ENCODE peak calls at places on chromosomes 12 and 14, in nine cellular contexts. One of them, this sample, is unnamed.
A peak's percentile ranks its signal among the peaks of the same experiment; 100 is the strongest.

GRCh38 chr14:33165144-33165925 is 226.7 kb downstream of the NPAS3 start:
- DNase-seq in NCI-H69: peak; percentile 76
- DNase-seq in psoas muscle: no peak
- DNase-seq in EL: peak; percentile 47
- DNase-seq in LoVo: no peak
- DNase-seq in AG08395: no peak
- DNase-seq in left lobe of liver: no peak
- DNase-seq in nephron progenitor cell: peak; percentile 9
- DNase-seq in HCT116: no peak
- DNase-seq in this sample: no peak

GRCh38 chr14:73789996-73790581 is 61.5 kb upstream of the PTGR2 start:
- DNase-seq in NCI-H69: peak; percentile 11
- DNase-seq in psoas muscle: peak; percentile 64
- DNase-seq in EL: peak; percentile 96
- DNase-seq in LoVo: no peak
- DNase-seq in AG08395: peak; percentile 94
- DNase-seq in left lobe of liver: no peak
- DNase-seq in nephron progenitor cell: no peak
- DNase-seq in HCT116: no peak
- DNase-seq in this sample: peak; percentile 97

GRCh38 chr12:41548926-41549325 is 360.8 kb downstream of the PDZRN4 start:
- DNase-seq in NCI-H69: no peak
- DNase-seq in psoas muscle: no peak
- DNase-seq in EL: no peak
- DNase-seq in LoVo: no peak
- DNase-seq in AG08395: no peak
- DNase-seq in left lobe of liver: no peak
- DNase-seq in nephron progenitor cell: no peak
- DNase-seq in HCT116: no peak
- DNase-seq in this sample: no peak

GRCh38 chr14:46215801-46216200 is 435.8 kb downstream of the RPL10L start:
- DNase-seq in NCI-H69: no peak
- DNase-seq in psoas muscle: no peak
- DNase-seq in EL: no peak
- DNase-seq in LoVo: no peak
- DNase-seq in AG08395: no peak
- DNase-seq in left lobe of liver: no peak
- DNase-seq in nephron progenitor cell: no peak
- DNase-seq in HCT116: no peak
- DNase-seq in this sample: no peak

GRCh38 chr14:76090611-76091010 is 61.1 kb upstream of the GPATCH2L start:
- DNase-seq in NCI-H69: no peak
- DNase-seq in psoas muscle: no peak
- DNase-seq in EL: no peak
- DNase-seq in LoVo: no peak
- DNase-seq in AG08395: peak; percentile 51
- DNase-seq in left lobe of liver: no peak
- DNase-seq in nephron progenitor cell: no peak
- DNase-seq in HCT116: no peak
- DNase-seq in this sample: no peak

GRCh38 chr12:120887253-120888043 is 16.7 kb downstream of the SPPL3 start:
- DNase-seq in NCI-H69: peak; percentile 10
- DNase-seq in psoas muscle: no peak
- DNase-seq in EL: no peak
- DNase-seq in LoVo: no peak
- DNase-seq in AG08395: no peak
- DNase-seq in left lobe of liver: no peak
- DNase-seq in nephron progenitor cell: no peak
- DNase-seq in HCT116: no peak
- DNase-seq in this sample: no peak

GRCh38 chr12:123024819-123025391 is 44.4 kb downstream of the ARL6IP4 start:
- DNase-seq in NCI-H69: no peak
- DNase-seq in psoas muscle: no peak
- DNase-seq in EL: peak; percentile 29
- DNase-seq in LoVo: no peak
- DNase-seq in AG08395: no peak
- DNase-seq in left lobe of liver: no peak
- DNase-seq in nephron progenitor cell: no peak
- DNase-seq in HCT116: no peak
- DNase-seq in this sample: peak; percentile 49

GRCh38 chr14:102088012-102088792 is 1.4 kb upstream of the HSP90AA1 start:
- DNase-seq in NCI-H69: no peak
- DNase-seq in psoas muscle: peak; percentile 63
- DNase-seq in EL: peak; percentile 39
- DNase-seq in LoVo: no peak
- DNase-seq in AG08395: no peak
- DNase-seq in left lobe of liver: peak; percentile 63
- DNase-seq in nephron progenitor cell: peak; percentile 36
- DNase-seq in HCT116: no peak
- DNase-seq in this sample: no peak

GRCh38 chr14:77043177-77043983 is 14.9 kb upstream of the IRF2BPL start:
- DNase-seq in NCI-H69: no peak
- DNase-seq in psoas muscle: peak; percentile 54
- DNase-seq in EL: peak; percentile 86
- DNase-seq in LoVo: no peak
- DNase-seq in AG08395: peak; percentile 68
- DNase-seq in left lobe of liver: no peak
- DNase-seq in nephron progenitor cell: no peak
- DNase-seq in HCT116: no peak
- DNase-seq in this sample: peak; percentile 92

GRCh38 chr12:55659486-55660385 is 23.0 kb downstream of the OR10P1 start:
- DNase-seq in NCI-H69: peak; percentile 55
- DNase-seq in psoas muscle: no peak
- DNase-seq in EL: peak; percentile 34
- DNase-seq in LoVo: peak; percentile 20
- DNase-seq in AG08395: no peak
- DNase-seq in left lobe of liver: no peak
- DNase-seq in nephron progenitor cell: no peak
- DNase-seq in HCT116: no peak
- DNase-seq in this sample: peak; percentile 53

GRCh38 chr12:27785882-27786570 is 6.0 kb upstream of the MANSC4 start:
- DNase-seq in NCI-H69: peak; percentile 71
- DNase-seq in psoas muscle: no peak
- DNase-seq in EL: peak; percentile 83
- DNase-seq in LoVo: no peak
- DNase-seq in AG08395: no peak
- DNase-seq in left lobe of liver: no peak
- DNase-seq in nephron progenitor cell: no peak
- DNase-seq in HCT116: no peak
- DNase-seq in this sample: peak; percentile 15

GRCh38 chr12:49552014-49552413 is 13.2 kb downstream of the KCNH3 start:
- DNase-seq in NCI-H69: peak; percentile 39
- DNase-seq in psoas muscle: peak; percentile 59
- DNase-seq in EL: no peak
- DNase-seq in LoVo: no peak
- DNase-seq in AG08395: peak; percentile 43
- DNase-seq in left lobe of liver: peak; percentile 88
- DNase-seq in nephron progenitor cell: no peak
- DNase-seq in HCT116: no peak
- DNase-seq in this sample: peak; percentile 14

This sample was measured in LHCN-M2.